ENCODE peak calls at places on chromosomes 12 and 14, in seven cellular contexts. X is iPS-NIHi11, V is occipital lobe, D is fibroblast of villous mesenchyme, J is hypothalamus, F is posterior vena cava, U is testis. R is an unnamed sample.
A peak's percentile ranks its signal among the peaks of the same experiment; 100 is the strongest.

GRCh38 chr14:105069887-105070759 is 4.9 kb upstream of the GPR132 start:
- DNase-seq in J (no peak), F (peak; percentile 84), V (no peak), D (no peak), X (no peak), U (no peak), R (peak; percentile 60)

GRCh38 chr12:38772427-38772826 is 133.0 kb downstream of the CPNE8 start:
- DNase-seq in U (no peak), X (no peak), F (no peak), J (no peak), D (no peak), V (no peak), R (no peak)

GRCh38 chr14:67187210-67187609 is 2.0 kb upstream of the GARIN2 start:
- DNase-seq in U (no peak), X (peak; percentile 33), F (no peak), V (peak; percentile 2), D (peak; percentile 66), J (no peak), R (no peak)

GRCh38 chr12:15268927-15269552 is 47.8 kb upstream of the RERG start:
- DNase-seq in D (peak; percentile 73), J (no peak), F (no peak), V (no peak), U (peak; percentile 58), X (peak; percentile 78), R (peak; percentile 81)

GRCh38 chr14:77272261-77272660 is 1.3 kb upstream of the NGB start:
- DNase-seq in U (no peak), D (no peak), X (no peak), F (peak; percentile 15), J (no peak), V (no peak), R (no peak)

GRCh38 chr14:67680121-67680602 is 5.7 kb upstream of the VTI1B start:
- DNase-seq in V (no peak), D (peak; percentile 97), J (no peak), U (no peak), F (no peak), X (no peak), R (no peak)

GRCh38 chr12:99450231-99450630 is 197.3 kb upstream of the GARIN6 start:
- DNase-seq in F (no peak), D (no peak), V (no peak), J (no peak), X (no peak), U (no peak), R (no peak)

GRCh38 chr12:3078086-3078820 is 1.1 kb downstream of the TSPAN9 start:
- DNase-seq in D (no peak), X (no peak), U (no peak), F (no peak), V (no peak), J (no peak), R (no peak)

GRCh38 chr12:28998662-28999120 is 150.4 kb upstream of the FAR2 start:
- DNase-seq in V (no peak), J (no peak), U (peak; percentile 27), X (no peak), F (peak; percentile 63), D (peak; percentile 45), R (peak; percentile 19)

GRCh38 chr12:95742586-95742985 is 48.0 kb downstream of the NTN4 start:
- DNase-seq in F (no peak), X (no peak), J (no peak), V (peak; percentile 42), U (no peak), D (no peak), R (peak; percentile 85)

GRCh38 chr14:60346706-60347105 is 97.7 kb downstream of the PPM1A start:
- DNase-seq in V (no peak), U (no peak), X (no peak), D (no peak), J (no peak), F (no peak), R (no peak)

GRCh38 chr12:81245458-81245857 is 167.6 kb downstream of the ACSS3 start:
- DNase-seq in D (peak; percentile 83), U (no peak), V (no peak), F (no peak), X (no peak), J (no peak), R (peak; percentile 23)

GRCh38 chr14:80621701-80622100 is 319.8 kb downstream of the CEP128 start:
- DNase-seq in U (no peak), V (no peak), X (no peak), D (peak; percentile 91), F (no peak), J (no peak), R (no peak)

GRCh38 chr14:97779140-97779539 is 982.0 kb downstream of the VRK1 start:
- DNase-seq in D (no peak), F (no peak), X (no peak), U (no peak), V (no peak), J (no peak), R (no peak)

GRCh38 chr14:64234877-64235651 is 59.1 kb downstream of the ESR2 start:
- DNase-seq in U (no peak), D (peak; percentile 42), J (no peak), V (no peak), F (no peak), X (no peak), R (no peak)

GRCh38 chr12:108822458-108823205 is 34.8 kb downstream of the SSH1 start:
- DNase-seq in D (peak; percentile 84), J (no peak), V (no peak), F (peak; percentile 4), U (no peak), X (no peak), R (no peak)

GRCh38 chr12:67981236-67982164 is 7.7 kb upstream of the IFNG-AS1 start:
- DNase-seq in X (no peak), U (peak; percentile 32), V (no peak), D (peak; percentile 63), F (no peak), J (no peak), R (peak; percentile 53)

GRCh38 chr12:110079477-110080400 is 31.4 kb upstream of the C12orf76 start:
- DNase-seq in V (peak; percentile 79), D (peak; percentile 56), X (peak; percentile 27), U (peak; percentile 96), F (peak; percentile 86), J (peak; percentile 76), R (peak; percentile 95)

GRCh38 chr12:58801986-58802385 is 118.3 kb downstream of the LRIG3 start:
- DNase-seq in V (no peak), U (no peak), F (no peak), J (no peak), X (no peak), D (peak; percentile 28), R (no peak)

GRCh38 chr12:22083167-22083566 is 37.1 kb downstream of the CMAS start:
- DNase-seq in D (peak; percentile 44), X (no peak), J (no peak), U (no peak), F (no peak), V (no peak), R (peak; percentile 51)

GRCh38 chr12:38984388-38984787 is 79.0 kb upstream of the CPNE8 start:
- DNase-seq in V (no peak), X (no peak), D (no peak), J (no peak), F (no peak), U (no peak), R (no peak)

GRCh38 chr14:65432361-65432948 is 19.9 kb downstream of the FUT8 start:
- DNase-seq in V (no peak), F (no peak), X (no peak), U (no peak), D (no peak), J (no peak), R (no peak)